ENCODE peak calls at places on chromosomes 1 and 21, in six cellular contexts. C is left ventricle myocardium inferior; N is cardiac muscle cell; M is CD4-positive, alpha-beta memory T cell; I is testis; F is lung. R is an unnamed sample.
A peak's percentile ranks its signal among the peaks of the same experiment; 100 is the strongest.

GRCh38 chr1:37255111-37255795 is 219.1 kb upstream of the ZC3H12A start:
- DNase-seq in M (no peak), I (peak; percentile 79), F (no peak), C (no peak), N (peak; percentile 16), R (no peak)

GRCh38 chr1:72397786-72398185 is 115.4 kb upstream of the NEGR1 start:
- DNase-seq in M (no peak), I (peak; percentile 22), F (no peak), C (no peak), N (peak; percentile 84), R (no peak)

GRCh38 chr1:154145986-154146385 is 8.9 kb downstream of the NUP210L start:
- DNase-seq in M (no peak), C (no peak), F (no peak), I (no peak), N (no peak), R (no peak)

GRCh38 chr1:59595774-59596173 is 219.0 kb upstream of the HOOK1 start:
- DNase-seq in M (no peak), N (peak; percentile 18), F (no peak), C (no peak), I (no peak), R (no peak)

GRCh38 chr1:156652131-156652991 is 10.4 kb downstream of the BCAN start:
- DNase-seq in F (no peak), C (no peak), N (peak; percentile 64), I (peak; percentile 44), M (no peak), R (no peak)

GRCh38 chr1:35434703-35435102 is 122.5 kb downstream of the KIAA0319L start:
- DNase-seq in I (no peak), F (no peak), C (no peak), N (no peak), M (no peak), R (no peak)

GRCh38 chr1:53183277-53183990 is 13.2 kb upstream of the CPT2 start:
- DNase-seq in F (peak; percentile 61), N (peak; percentile 75), I (peak; percentile 65), C (peak; percentile 40), M (no peak), R (peak; percentile 94)

GRCh38 chr21:34846601-34847112 is 177.9 kb downstream of the CLIC6 start:
- DNase-seq in I (no peak), N (peak; percentile 71), M (no peak), C (no peak), F (peak; percentile 54), R (no peak)

GRCh38 chr1:35544976-35545375 is 12.2 kb downstream of the KIAA0319L start:
- DNase-seq in I (peak; percentile 37), N (peak; percentile 78), F (peak; percentile 61), M (peak; percentile 68), C (no peak), R (peak; percentile 69)

GRCh38 chr1:156624814-156625435 is 5.7 kb downstream of the HAPLN2 start:
- DNase-seq in F (no peak), C (no peak), I (no peak), M (no peak), N (no peak), R (no peak)

GRCh38 chr21:43825936-43826622 is 36.7 kb downstream of the RRP1 start:
- DNase-seq in F (no peak), N (no peak), I (no peak), M (no peak), C (no peak), R (peak; percentile 49)

GRCh38 chr1:44316231-44316759 is 38.8 kb downstream of the ERI3 start:
- DNase-seq in N (no peak), M (no peak), I (no peak), C (no peak), F (no peak), R (no peak)

GRCh38 chr21:25956993-25957714 is 213.4 kb downstream of the APP start:
- DNase-seq in M (no peak), F (no peak), N (peak; percentile 81), I (no peak), C (no peak), R (no peak)

GRCh38 chr1:208205216-208206013 is 38.8 kb downstream of the PLXNA2 start:
- DNase-seq in F (no peak), I (no peak), C (no peak), N (no peak), M (no peak), R (no peak)

GRCh38 chr21:32826317-32827167 is 55.0 kb upstream of the PAXBP1 start:
- DNase-seq in C (no peak), F (no peak), N (peak; percentile 77), I (peak; percentile 71), M (peak; percentile 27), R (no peak)

GRCh38 chr1:5490640-5491039 is 501.6 kb downstream of the NPHP4 start:
- DNase-seq in C (no peak), I (no peak), F (no peak), N (no peak), M (no peak), R (no peak)

GRCh38 chr1:158067651-158068050 is 74.2 kb downstream of the KIRREL1 start:
- DNase-seq in M (no peak), I (no peak), C (no peak), N (peak; percentile 48), F (no peak), R (no peak)

GRCh38 chr1:30663596-30664091 is 59.7 kb downstream of the MATN1 start:
- DNase-seq in I (no peak), C (no peak), M (no peak), N (no peak), F (no peak), R (peak; percentile 54)

GRCh38 chr1:170634293-170634692 is 29.6 kb upstream of the PRRX1 start:
- DNase-seq in I (no peak), F (no peak), N (peak; percentile 13), M (no peak), C (no peak), R (no peak)

GRCh38 chr1:53266038-53266437 is 27.7 kb upstream of the MAGOH start:
- DNase-seq in N (peak; percentile 15), M (no peak), F (no peak), I (no peak), C (no peak), R (no peak)

GRCh38 chr1:189774721-189775287 is 702.9 kb downstream of the BRINP3 start:
- DNase-seq in I (no peak), F (no peak), N (no peak), M (no peak), C (no peak), R (no peak)

GRCh38 chr21:17548262-17548661 is 35.4 kb downstream of the CXADR start:
- DNase-seq in F (no peak), C (no peak), N (no peak), M (no peak), I (no peak), R (no peak)

GRCh38 chr1:101239095-101240040 is 2.5 kb downstream of the S1PR1 start:
- DNase-seq in F (no peak), N (no peak), M (peak; percentile 74), I (no peak), C (no peak), R (no peak)

GRCh38 chr1:43267291-43267805 is 2.4 kb upstream of the TMEM125 start:
- DNase-seq in C (no peak), F (peak; percentile 65), M (no peak), N (peak; percentile 73), I (peak; percentile 13), R (no peak)

GRCh38 chr1:234777850-234778214 is 167.9 kb upstream of the IRF2BP2 start:
- DNase-seq in N (no peak), F (no peak), I (no peak), C (no peak), M (no peak), R (no peak)

GRCh38 chr1:25793585-25794170 is 6.3 kb upstream of the SELENON start:
- DNase-seq in M (no peak), N (no peak), F (no peak), C (no peak), I (no peak), R (no peak)

GRCh38 chr1:211648336-211648735 is 27.1 kb downstream of the NEK2 start:
- DNase-seq in I (no peak), C (no peak), N (peak; percentile 60), M (no peak), F (no peak), R (no peak)

GRCh38 chr1:12594490-12594889 is 23.5 kb downstream of the DHRS3 start:
- DNase-seq in I (no peak), M (no peak), F (no peak), N (no peak), C (no peak), R (no peak)
- H3K4me3 ChIP-seq in I (no peak overlapping the region), M (no peak overlapping the region), F (no peak overlapping the region), N (no peak overlapping the region), C (peak overlapping the region; percentile 54), R (no peak overlapping the region)

DNA sequence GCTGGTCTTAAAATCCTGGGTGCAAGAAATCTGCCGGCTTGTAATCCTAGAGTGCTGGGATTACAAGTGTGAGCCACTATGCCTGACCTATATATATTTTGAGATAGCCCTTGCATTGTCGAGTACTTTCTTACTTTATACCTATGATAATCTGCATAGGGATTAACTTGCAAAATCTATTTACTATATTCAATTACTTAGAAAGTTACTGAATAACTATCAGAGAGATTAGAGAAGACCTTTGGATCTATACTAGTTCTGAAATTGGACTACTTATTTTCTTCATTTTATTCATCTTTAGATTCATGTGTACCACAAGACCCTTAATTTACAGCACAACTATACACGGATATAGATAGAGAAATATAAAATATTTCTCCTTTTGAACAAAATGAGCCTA is 1766.0 kb downstream of the NCAM2 start:
- DNase-seq in C (no peak), N (no peak), F (no peak), M (no peak), I (no peak), R (no peak)
- H3K9me3 ChIP-seq in C (peaks cover 10% of the 10 kb centered on the region), N (no peaks in the 10 kb centered on the region), F (no peaks in the 10 kb centered on the region), M (no peaks in the 10 kb centered on the region), I (no peaks in the 10 kb centered on the region), R (no peaks in the 10 kb centered on the region)

DNA sequence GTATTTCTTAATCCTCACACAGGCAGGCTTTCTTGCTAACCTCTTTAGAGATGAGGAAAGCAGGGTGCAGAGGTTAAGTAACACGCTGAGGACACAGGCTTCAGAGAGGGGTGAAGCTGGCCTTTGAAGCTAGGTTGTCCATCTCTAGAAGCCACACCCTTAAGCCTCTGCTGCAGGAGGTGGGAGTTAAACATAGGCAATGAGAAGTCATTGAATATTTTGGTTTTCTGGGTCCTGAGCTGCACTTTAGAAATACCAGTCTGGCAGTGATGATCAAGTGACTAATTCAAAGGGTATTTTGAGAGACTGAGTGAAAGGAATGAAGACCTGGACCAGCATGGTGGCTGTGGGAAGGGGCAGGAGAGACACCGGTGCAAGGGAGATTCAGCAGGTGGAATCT is 9.9 kb downstream of the KCNJ15 start:
- DNase-seq in F (no peak), M (no peak), I (no peak), C (no peak), N (no peak), R (no peak)
- H3K4me3 ChIP-seq in F (no peak overlapping the region), M (no peak overlapping the region), I (no peak overlapping the region), C (no peak overlapping the region), N (no peak overlapping the region), R (no peak overlapping the region)

DNA sequence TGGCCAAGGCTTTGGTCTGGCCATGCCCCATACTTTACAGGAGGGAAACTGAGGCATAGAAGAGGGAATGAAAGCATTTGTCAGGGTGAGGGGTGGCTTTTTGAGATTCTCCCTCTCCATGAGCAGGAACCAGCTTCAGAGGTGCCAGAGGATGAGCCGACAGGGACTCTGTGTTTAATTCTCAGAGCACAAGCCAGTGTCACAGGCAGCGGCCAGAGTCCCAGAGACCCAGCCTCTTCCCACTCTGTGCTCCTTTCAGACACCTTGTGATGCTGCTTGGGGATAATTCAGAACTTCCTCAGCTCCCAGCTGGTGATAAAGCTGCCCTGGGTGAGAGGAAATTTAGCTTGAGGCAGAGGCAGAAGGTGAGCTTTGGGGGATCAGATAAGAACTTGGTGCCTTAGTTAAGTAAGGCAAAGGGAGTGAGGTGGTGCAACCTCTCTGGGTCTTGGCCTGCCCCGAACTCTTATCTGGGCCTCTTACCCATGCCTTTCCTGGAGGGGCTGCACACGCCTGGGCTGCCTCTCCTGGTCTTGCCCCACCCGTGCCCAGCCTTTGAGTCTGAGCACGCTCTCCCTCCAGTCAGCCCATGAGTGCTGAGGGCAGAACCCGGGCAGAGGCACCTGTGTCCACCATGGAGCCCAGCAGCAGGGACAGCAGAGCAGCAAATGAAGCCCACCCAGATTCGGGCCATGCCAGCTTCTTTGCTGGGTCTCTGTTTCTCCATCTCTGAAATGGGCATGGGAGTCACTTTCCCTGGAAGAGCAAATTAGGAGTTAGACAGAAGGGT is 175.6 kb upstream of the C1orf174 start:
- DNase-seq in M (no peak), N (no peak), F (no peak), I (no peak), C (no peak), R (no peak)
- H3K9me3 ChIP-seq in M (no peaks in the 10 kb centered on the region), N (no peaks in the 10 kb centered on the region), F (no peaks in the 10 kb centered on the region), I (no peaks in the 10 kb centered on the region), C (no peaks in the 10 kb centered on the region), R (no peaks in the 10 kb centered on the region)

R was measured in right lobe of liver.